ENCODE peak calls at places on chromosomes 1 and 21, in five cellular contexts. U is mucosa of descending colon; C is CD8-positive, alpha-beta T cell; R is foreskin keratinocyte; F is Calu3. P is an unnamed sample.

GRCh38 chr1:67135354-67135753 is 584 bp upstream of the C1orf141 start:
- DNase-seq in R (peak), C (no peak), F (no peak), U (no peak), P (no peak)

GRCh38 chr1:229661022-229661877 is 35.2 kb downstream of the URB2 start:
- DNase-seq in F (peak), R (peak), U (peak), C (peak), P (peak)

GRCh38 chr1:26363549-26364448 is 8.8 kb downstream of the ZNF683 start:
- DNase-seq in R (peak), C (peak), F (peak), U (peak), P (peak)

GRCh38 chr1:212218911-212219310 is 66.3 kb upstream of the PPP2R5A start:
- DNase-seq in F (no peak), U (no peak), R (no peak), C (no peak), P (no peak)

GRCh38 chr1:37362569-37362968 is 111.8 kb upstream of the ZC3H12A start:
- DNase-seq in U (no peak), C (no peak), F (no peak), R (no peak), P (no peak)

GRCh38 chr21:43734131-43734634 is 15.3 kb downstream of the PDXK start:
- DNase-seq in F (peak), R (no peak), U (peak), C (no peak), P (no peak)

GRCh38 chr1:29306471-29307140 is 70.3 kb downstream of the PTPRU start:
- DNase-seq in C (no peak), R (no peak), F (no peak), U (no peak), P (no peak)

GRCh38 chr1:112877741-112878140 is 78.3 kb downstream of the SLC16A1 start:
- DNase-seq in F (no peak), R (no peak), U (no peak), C (no peak), P (no peak)

GRCh38 chr1:152761609-152762213 is 3.9 kb downstream of the KPRP start:
- DNase-seq in F (no peak), U (no peak), C (no peak), R (no peak), P (no peak)

GRCh38 chr1:230979389-230979716 is 459 bp downstream of the ARV1 start:
- DNase-seq in F (no peak), U (no peak), R (no peak), C (no peak), P (no peak)

GRCh38 chr1:230977781-230978490 is 725 bp downstream of the TTC13 start:
- DNase-seq in U (peak), R (peak), C (peak), F (peak), P (peak)

GRCh38 chr1:230976825-230977747 is 1.6 kb downstream of the TTC13 start:
- DNase-seq in U (no peak), F (no peak), R (no peak), C (peak), P (no peak)

GRCh38 chr1:230979952-230980351 is 1.1 kb downstream of the ARV1 start:
- DNase-seq in U (no peak), C (no peak), R (no peak), F (no peak), P (no peak)

GRCh38 chr1:230978491-230979388 is at the start of the genes ARV1 and TTC13:
- DNase-seq in F (peak), U (peak), C (peak), R (peak), P (peak)
- TF ChIP-seq CTCF in F (peak), U (peak), C (peak), R (peak), P (no peak)

DNA sequence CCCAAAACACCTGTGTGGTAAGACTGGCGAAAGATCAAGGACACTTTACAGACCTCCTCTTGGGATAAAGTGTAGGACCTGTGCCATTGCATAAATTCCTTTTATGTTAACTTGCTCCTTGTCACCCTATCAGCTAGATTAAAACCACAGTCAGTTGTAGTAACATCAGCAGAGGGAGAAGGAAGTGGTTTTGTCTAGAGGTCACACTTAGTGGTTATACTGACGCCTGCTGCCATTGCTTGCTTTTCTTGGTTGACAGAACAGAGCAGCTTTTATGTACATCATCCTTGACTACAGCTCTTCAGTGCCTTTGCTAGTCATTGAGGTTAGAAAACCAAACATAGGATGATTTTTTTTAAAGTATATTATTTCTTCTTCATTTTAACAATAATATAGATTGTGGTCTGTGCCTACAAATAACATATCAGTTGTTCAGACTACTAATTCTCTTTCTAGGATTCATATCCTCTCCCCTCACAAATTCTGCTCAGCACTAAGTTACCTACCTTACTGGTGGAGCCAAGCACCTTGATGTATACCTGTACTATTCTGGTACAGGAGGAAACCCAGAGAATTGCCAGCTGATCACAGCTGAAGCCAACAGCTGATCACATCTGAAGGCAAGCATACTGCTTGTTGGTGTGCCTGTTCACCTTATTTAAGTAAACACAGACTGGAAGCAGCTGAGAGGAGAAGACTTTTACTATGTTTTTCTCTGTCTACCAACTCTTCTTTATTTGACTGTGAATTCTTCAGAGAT is 101.6 kb downstream of the PBX1 start:
- DNase-seq in C (no peak), F (peak), R (no peak), U (no peak), P (no peak)
- TF ChIP-seq CTCF in C (no peak), F (no peak), R (no peak), U (no peak), P (no peak)

GRCh38 chr1:3775498-3776230 is 3.1 kb downstream of the SMIM1 start:
- DNase-seq in C (peak), U (peak), F (peak), R (peak), P (no peak)
- TF ChIP-seq CTCF in C (peak), U (peak), F (peak), R (peak), P (no peak)

GRCh38 chr1:214026985-214027384 is 39.2 kb downstream of the PROX1 start:
- DNase-seq in F (no peak), U (no peak), C (no peak), R (no peak), P (no peak)

GRCh38 chr1:214028569-214028968 is 40.8 kb downstream of the PROX1 start:
- DNase-seq in U (no peak), R (no peak), F (no peak), C (no peak), P (no peak)

GRCh38 chr1:214027498-214027897 is 39.7 kb downstream of the PROX1 start:
- DNase-seq in U (no peak), C (no peak), F (no peak), R (no peak), P (no peak)

GRCh38 chr1:214028999-214029406 is 41.2 kb downstream of the PROX1 start:
- DNase-seq in F (no peak), U (no peak), C (no peak), R (no peak), P (no peak)

DNA sequence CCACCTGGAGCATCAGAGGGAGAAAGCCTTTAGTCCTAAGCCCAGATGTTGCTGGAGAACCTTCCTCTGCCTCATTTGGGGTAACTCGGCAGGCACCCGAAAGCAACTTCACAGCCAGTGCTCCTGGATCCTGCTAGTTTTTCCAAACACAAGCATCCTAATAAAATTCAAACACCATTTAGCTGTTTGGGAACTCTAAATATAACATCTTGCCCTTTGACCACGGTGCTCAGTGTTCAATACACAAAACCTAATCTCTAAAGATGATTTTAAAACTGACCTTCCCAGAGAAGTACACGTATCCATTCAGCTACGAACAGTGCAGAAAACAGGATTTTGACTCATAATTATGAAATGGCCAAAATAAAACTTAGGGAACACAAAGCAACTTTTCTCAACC is 40.3 kb downstream of the PROX1 start:
- DNase-seq in F (no peak), R (no peak), C (no peak), U (no peak), P (no peak)
- TF ChIP-seq CTCF in F (no peak), R (no peak), C (no peak), U (no peak), P (no peak)

P was measured in mesothelial cell of epicardium.